ENCODE peak calls at places on chromosomes 3 and 15, in ten cellular contexts. R, X, S, I, H, Q, E, U, G and V are unnamed samples.
A peak's percentile ranks its signal among the peaks of the same experiment; 100 is the strongest.

GRCh38 chr15:58307313-58307961 is 124.4 kb upstream of the LIPC start:
- DNase-seq in R (peak; percentile 88), X (no peak), S (no peak), I (no peak), H (no peak), Q (no peak), E (no peak), U (peak; percentile 88), G (no peak), V (no peak)

GRCh38 chr15:101641134-101641764 is 10.9 kb downstream of the TM2D3 start:
- DNase-seq in R (peak; percentile 22), X (peak; percentile 58), S (no peak), I (peak; percentile 76), H (peak; percentile 72), Q (peak; percentile 77), E (peak; percentile 34), U (peak; percentile 49), G (peak; percentile 45), V (peak; percentile 53)

GRCh38 chr3:111541911-111542483 is at the start of gene CD96:
- DNase-seq in R (peak; percentile 57), X (peak; percentile 64), S (no peak), I (no peak), H (no peak), Q (no peak), E (no peak), U (peak; percentile 63), G (no peak), V (no peak)

GRCh38 chr15:56765252-56765651 is 31.9 kb upstream of the ZNF280D start:
- DNase-seq in R (peak; percentile 81), X (no peak), S (no peak), I (no peak), H (no peak), Q (no peak), E (no peak), U (peak; percentile 86), G (no peak), V (no peak)

GRCh38 chr3:98564282-98565005 is 29.0 kb downstream of the CPOX start:
- DNase-seq in R (no peak), X (peak; percentile 30), S (no peak), I (no peak), H (no peak), Q (no peak), E (no peak), U (no peak), G (no peak), V (no peak)

GRCh38 chr3:115602194-115602593 is 21.1 kb upstream of the GAP43 start:
- DNase-seq in R (no peak), X (no peak), S (no peak), I (no peak), H (no peak), Q (no peak), E (no peak), U (no peak), G (no peak), V (no peak)

GRCh38 chr15:91142097-91142744 is 42.2 kb downstream of the SV2B start:
- DNase-seq in R (no peak), X (no peak), S (no peak), I (no peak), H (no peak), Q (no peak), E (no peak), U (no peak), G (no peak), V (no peak)

GRCh38 chr15:69080958-69081248 is 66.4 kb downstream of the NOX5 start:
- DNase-seq in R (peak; percentile 18), X (no peak), S (no peak), I (no peak), H (no peak), Q (no peak), E (no peak), U (peak; percentile 33), G (no peak), V (no peak)

GRCh38 chr3:136994772-136995516 is 37.2 kb downstream of the IL20RB start:
- DNase-seq in R (peak; percentile 69), X (no peak), S (peak; percentile 78), I (peak; percentile 90), H (peak; percentile 96), Q (peak; percentile 82), E (no peak), U (peak; percentile 79), G (peak; percentile 75), V (peak; percentile 96)

GRCh38 chr3:136992091-136992490 is 34.3 kb downstream of the IL20RB start:
- DNase-seq in R (no peak), X (no peak), S (no peak), I (no peak), H (no peak), Q (no peak), E (no peak), U (no peak), G (no peak), V (no peak)

GRCh38 chr3:137000039-137000438 is 42.3 kb downstream of the IL20RB start:
- DNase-seq in R (no peak), X (no peak), S (no peak), I (no peak), H (no peak), Q (no peak), E (no peak), U (no peak), G (no peak), V (no peak)

GRCh38 chr3:136990826-136991225 is 33.0 kb downstream of the IL20RB start:
- DNase-seq in R (no peak), X (no peak), S (no peak), I (no peak), H (no peak), Q (no peak), E (no peak), U (no peak), G (no peak), V (no peak)

DNA sequence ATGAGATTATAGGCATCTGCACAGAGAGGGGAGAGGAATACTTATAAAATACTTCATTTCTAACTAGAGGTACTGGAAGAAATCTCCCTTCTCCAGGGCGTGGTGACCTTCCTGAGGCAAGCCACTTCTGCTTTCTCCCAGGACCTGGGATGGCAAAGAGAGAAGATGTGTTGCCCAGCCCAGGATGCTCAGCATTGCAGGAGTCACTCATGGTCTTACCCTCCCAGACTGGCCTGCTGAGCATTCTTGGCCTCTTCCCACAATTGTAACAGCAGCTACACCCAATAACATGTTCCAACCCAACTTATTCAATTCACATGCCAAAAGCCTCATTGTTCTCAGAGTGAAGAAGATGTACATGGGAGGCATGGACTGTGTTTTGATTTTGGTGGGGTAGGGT is 37.9 kb downstream of the IL20RB start:
- DNase-seq in R (no peak), X (no peak), S (no peak), I (no peak), H (no peak), Q (no peak), E (no peak), U (no peak), G (no peak), V (no peak)
- H3K27ac ChIP-seq in R (no peak overlapping the region), X (no peak overlapping the region), S (peak overlapping the region; percentile 79), I (peak overlapping the region; percentile 68), H (peak overlapping the region; percentile 80), Q (peak overlapping the region; percentile 25), E (no peak overlapping the region), U (no peak overlapping the region), G (peak overlapping the region; percentile 89), V (peak overlapping the region; percentile 93)

GRCh38 chr3:134749174-134749573 is 45.9 kb upstream of the EPHB1 start:
- DNase-seq in R (no peak), X (no peak), S (no peak), I (no peak), H (no peak), Q (no peak), E (no peak), U (no peak), G (no peak), V (no peak)

GRCh38 chr3:134751831-134752230 is 43.2 kb upstream of the EPHB1 start:
- DNase-seq in R (no peak), X (no peak), S (no peak), I (no peak), H (no peak), Q (no peak), E (no peak), U (no peak), G (no peak), V (no peak)

GRCh38 chr3:134752761-134753461 is 42.1 kb upstream of the EPHB1 start:
- DNase-seq in R (no peak), X (no peak), S (no peak), I (peak; percentile 52), H (no peak), Q (no peak), E (no peak), U (no peak), G (no peak), V (no peak)

GRCh38 chr3:134749802-134750553 is 45.1 kb upstream of the EPHB1 start:
- DNase-seq in R (no peak), X (no peak), S (no peak), I (no peak), H (no peak), Q (no peak), E (no peak), U (no peak), G (no peak), V (no peak)

DNA sequence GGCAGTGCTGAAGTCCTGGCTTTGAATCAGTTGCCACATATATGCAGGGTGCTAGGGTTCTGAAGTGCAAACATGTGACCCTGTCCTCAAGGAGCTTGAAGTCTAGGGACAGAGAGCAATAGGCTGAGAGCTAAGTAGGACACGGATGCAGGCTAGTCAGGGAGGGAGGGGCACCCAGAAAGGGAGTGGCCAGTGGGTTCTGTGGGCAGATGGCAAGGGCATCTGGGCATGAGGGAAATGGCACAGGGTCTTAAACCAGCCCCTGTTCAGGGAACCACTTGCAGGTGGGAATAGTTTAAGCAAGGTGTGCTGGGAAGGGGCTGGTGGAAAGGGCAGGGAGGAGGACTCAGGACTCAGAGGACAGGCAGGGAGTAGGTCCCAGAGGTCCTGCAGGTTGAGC is 46.4 kb upstream of the EPHB1 start:
- DNase-seq in R (no peak), X (no peak), S (no peak), I (no peak), H (no peak), Q (no peak), E (no peak), U (no peak), G (no peak), V (no peak)
- H3K4me3 ChIP-seq in R (no peak overlapping the region), X (no peak overlapping the region), S (no peak overlapping the region), I (no peak overlapping the region), H (no peak overlapping the region), Q (no peak overlapping the region), E (no peak overlapping the region), U (no peak overlapping the region), G (no peak overlapping the region), V (no peak overlapping the region)

DNA sequence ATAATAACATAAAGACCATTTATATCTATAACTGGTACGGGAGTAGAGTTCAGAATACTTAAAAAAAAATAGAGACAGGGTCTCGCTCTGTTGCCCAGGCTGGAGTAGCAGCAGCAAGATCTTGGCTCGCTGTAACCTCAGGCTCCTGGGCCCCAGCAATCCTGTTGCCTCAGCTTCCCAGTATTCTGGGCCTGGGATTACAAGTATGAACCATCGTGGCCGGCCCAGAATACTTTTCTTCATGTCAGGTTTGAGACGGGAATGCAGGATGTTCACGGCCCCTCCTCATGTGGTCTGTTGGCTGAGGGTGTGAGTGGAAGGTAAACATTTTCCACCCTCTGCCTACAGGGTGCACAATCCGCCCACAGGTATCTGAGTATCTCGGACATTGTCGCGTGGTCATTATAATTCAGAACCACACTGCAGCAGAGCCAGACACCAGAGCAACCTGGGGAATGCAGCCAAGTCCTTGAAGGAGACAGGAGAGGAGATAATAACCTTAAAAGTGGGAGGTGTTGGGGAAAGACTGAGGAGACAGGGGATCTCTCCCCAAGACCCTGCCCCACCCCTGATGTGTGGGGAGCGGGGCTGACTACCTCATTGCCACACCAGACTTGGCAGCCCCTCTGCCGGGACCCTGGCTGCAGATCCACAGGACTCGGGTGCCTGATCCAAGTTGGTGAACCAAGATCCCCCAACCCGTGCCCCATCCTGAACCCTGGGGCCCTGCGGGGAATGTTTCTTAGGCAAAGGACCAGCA is 106.8 kb downstream of the ADCY5 start:
- DNase-seq in R (no peak), X (no peak), S (peak; percentile 20), I (peak; percentile 42), H (peak; percentile 43), Q (no peak), E (no peak), U (no peak), G (no peak), V (no peak)
- H3K27ac ChIP-seq in R (no peak overlapping the region), X (no peak overlapping the region), S (no peak overlapping the region), I (no peak overlapping the region), H (peak overlapping the region; percentile 76), Q (no peak overlapping the region), E (no peak overlapping the region), U (no peak overlapping the region), G (no peak overlapping the region), V (no peak overlapping the region)

GRCh38 chr15:77546050-77546501 is 86.6 kb downstream of the LINGO1 start:
- DNase-seq in R (peak; percentile 84), X (no peak), S (peak; percentile 16), I (no peak), H (no peak), Q (no peak), E (peak; percentile 59), U (peak; percentile 88), G (no peak), V (no peak)

GRCh38 chr15:77546870-77547269 is 85.8 kb downstream of the LINGO1 start:
- DNase-seq in R (no peak), X (no peak), S (peak; percentile 7), I (no peak), H (no peak), Q (no peak), E (no peak), U (no peak), G (no peak), V (no peak)

GRCh38 chr15:77548608-77549551 is 83.8 kb downstream of the LINGO1 start:
- DNase-seq in R (no peak), X (no peak), S (no peak), I (peak; percentile 42), H (no peak), Q (no peak), E (no peak), U (no peak), G (no peak), V (no peak)

GRCh38 chr15:77549552-77550274 is 83.0 kb downstream of the LINGO1 start:
- DNase-seq in R (no peak), X (no peak), S (no peak), I (peak; percentile 19), H (no peak), Q (no peak), E (no peak), U (no peak), G (no peak), V (no peak)

GRCh38 chr15:77547801-77548607 is 84.7 kb downstream of the LINGO1 start:
- DNase-seq in R (no peak), X (no peak), S (no peak), I (peak; percentile 40), H (no peak), Q (no peak), E (no peak), U (no peak), G (no peak), V (no peak)
- H3K4me3 ChIP-seq in R (no peak overlapping the region), X (no peak overlapping the region), S (no peak overlapping the region), I (no peak overlapping the region), H (no peak overlapping the region), Q (no peak overlapping the region), E (no peak overlapping the region), U (no peak overlapping the region), G (no peak overlapping the region), V (no peak overlapping the region)